ENCODE peak calls at places on chromosomes 2 and 18, in six cellular contexts. M, R, H, T, G and B are unnamed samples.

GRCh38 chr2:241223211-241224067 is 35.0 kb downstream of the ANO7 start:
- DNase-seq in H (no peak), T (no peak), R (no peak), M (peak; percentile 15), G (no peak), B (no peak)

GRCh38 chr2:132617989-132618388 is 52.0 kb downstream of the LYPD1 start:
- DNase-seq in H (no peak), G (no peak), R (no peak), M (no peak), T (no peak), B (no peak)

GRCh38 chr2:209307161-209308001 is 116.5 kb upstream of the MAP2 start:
- DNase-seq in G (no peak), M (no peak), R (no peak), T (no peak), H (no peak), B (no peak)

GRCh38 chr18:70907673-70908072 is 618.8 kb downstream of the SOCS6 start:
- DNase-seq in R (no peak), G (no peak), H (no peak), T (no peak), M (no peak), B (no peak)

GRCh38 chr2:239259173-239259572 is 141.6 kb downstream of the HDAC4 start:
- DNase-seq in G (no peak), T (no peak), H (no peak), R (no peak), M (no peak), B (no peak)

GRCh38 chr18:77127769-77128671 is 4.6 kb downstream of the MBP start:
- DNase-seq in T (peak; percentile 67), G (no peak), H (no peak), M (peak; percentile 89), R (no peak), B (peak; percentile 55)

GRCh38 chr18:9173770-9174233 is 37.2 kb downstream of the ANKRD12 start:
- DNase-seq in R (no peak), T (no peak), G (no peak), H (no peak), M (no peak), B (no peak)

GRCh38 chr2:164323978-164324377 is 297.3 kb downstream of the GRB14 start:
- DNase-seq in R (no peak), H (no peak), T (no peak), G (no peak), M (no peak), B (no peak)

GRCh38 chr18:70468861-70469570 is 180.2 kb downstream of the SOCS6 start:
- DNase-seq in R (no peak), T (no peak), M (no peak), G (no peak), H (no peak), B (no peak)

GRCh38 chr2:36526216-36526615 is 71.8 kb downstream of the FEZ2 start:
- DNase-seq in G (no peak), H (no peak), T (no peak), M (peak; percentile 74), R (no peak), B (no peak)

GRCh38 chr2:119106301-119106897 is 52.2 kb downstream of the C1QL2 start:
- DNase-seq in G (no peak), R (no peak), H (no peak), M (peak; percentile 33), T (no peak), B (no peak)

GRCh38 chr2:212517693-212518092 is 20.9 kb downstream of the ERBB4 start:
- DNase-seq in G (no peak), M (no peak), T (no peak), H (no peak), R (no peak), B (no peak)

GRCh38 chr2:237025090-237025865 is 60.4 kb upstream of the COPS8 start:
- DNase-seq in G (peak; percentile 20), R (peak; percentile 21), M (peak; percentile 90), H (no peak), T (no peak), B (no peak)

GRCh38 chr18:10101293-10101701 is 187.5 kb downstream of the VAPA start:
- DNase-seq in T (no peak), R (no peak), M (no peak), G (no peak), H (no peak), B (no peak)

GRCh38 chr18:499351-500229 is 911 bp downstream of the COLEC12 start:
- DNase-seq in H (no peak), R (no peak), T (no peak), M (peak; percentile 85), G (no peak), B (no peak)

GRCh38 chr2:19022334-19022733 is 336.1 kb downstream of the OSR1 start:
- DNase-seq in H (no peak), M (no peak), G (no peak), T (no peak), R (no peak), B (no peak)

GRCh38 chr2:19027621-19028020 is 330.8 kb downstream of the OSR1 start:
- DNase-seq in T (no peak), M (no peak), R (no peak), H (no peak), G (no peak), B (no peak)

GRCh38 chr2:19029655-19030054 is 328.8 kb downstream of the OSR1 start:
- DNase-seq in R (no peak), M (no peak), G (no peak), T (no peak), H (no peak), B (no peak)

GRCh38 chr2:19028617-19029016 is 329.8 kb downstream of the OSR1 start:
- DNase-seq in H (no peak), M (no peak), T (no peak), R (no peak), G (no peak), B (no peak)

DNA sequence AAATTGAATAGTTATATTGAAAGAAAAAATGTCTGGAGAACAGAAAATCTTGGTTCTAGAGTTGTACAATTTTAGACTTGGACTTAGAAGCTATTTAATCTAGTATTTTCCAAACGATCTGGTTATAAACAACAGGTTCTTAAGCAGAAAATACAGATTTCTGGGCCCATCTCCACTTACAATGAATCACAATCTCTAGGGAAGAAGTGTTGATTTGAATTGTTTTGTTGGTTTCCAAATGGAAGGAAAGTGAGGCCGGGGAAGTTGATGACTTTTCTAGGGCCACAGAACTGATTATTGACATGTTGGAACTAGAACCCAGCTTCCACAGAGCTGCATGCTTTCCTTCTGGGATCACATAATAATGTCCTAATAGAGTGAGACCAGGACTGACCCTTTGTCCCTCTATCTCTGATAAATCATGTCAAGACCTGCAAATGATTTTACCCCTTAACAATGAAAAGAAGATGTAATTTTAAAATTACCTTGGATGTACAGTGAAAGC is 332.2 kb downstream of the OSR1 start:
- DNase-seq in R (no peak), M (no peak), G (no peak), T (no peak), H (no peak), B (no peak)
- TF ChIP-seq CTCF in R (no peak), M (no peak), G (no peak), T (no peak), H (no peak), B (no peak)

GRCh38 chr2:29345236-29345635 is 230.0 kb downstream of the CLIP4 start:
- DNase-seq in M (no peak), T (no peak), G (no peak), R (no peak), H (no peak), B (no peak)

GRCh38 chr2:29349316-29350030 is 234.3 kb downstream of the CLIP4 start:
- DNase-seq in R (no peak), H (no peak), G (no peak), M (no peak), T (no peak), B (no peak)

GRCh38 chr2:29347774-29348465 is 232.7 kb downstream of the CLIP4 start:
- DNase-seq in G (no peak), H (no peak), R (no peak), T (no peak), M (no peak), B (no peak)

GRCh38 chr2:29343830-29344229 is 228.6 kb downstream of the CLIP4 start:
- DNase-seq in R (no peak), G (no peak), M (no peak), H (no peak), T (no peak), B (no peak)
- TF ChIP-seq CTCF in R (no peak), G (no peak), M (no peak), H (no peak), T (no peak), B (no peak)

GRCh38 chr2:182610231-182610630 is 105.8 kb upstream of the DNAJC10 start:
- DNase-seq in R (no peak), M (no peak), G (no peak), H (no peak), T (no peak), B (no peak)

GRCh38 chr2:182615036-182615435 is 101.0 kb upstream of the DNAJC10 start:
- DNase-seq in H (no peak), T (no peak), G (no peak), R (no peak), M (no peak), B (no peak)

GRCh38 chr2:182606728-182607681 is 109.1 kb upstream of the DNAJC10 start:
- DNase-seq in H (no peak), M (no peak), G (no peak), T (no peak), R (no peak), B (no peak)

GRCh38 chr2:182608181-182608845 is 107.7 kb upstream of the DNAJC10 start:
- DNase-seq in M (no peak), T (no peak), R (no peak), G (no peak), H (no peak), B (no peak)

DNA sequence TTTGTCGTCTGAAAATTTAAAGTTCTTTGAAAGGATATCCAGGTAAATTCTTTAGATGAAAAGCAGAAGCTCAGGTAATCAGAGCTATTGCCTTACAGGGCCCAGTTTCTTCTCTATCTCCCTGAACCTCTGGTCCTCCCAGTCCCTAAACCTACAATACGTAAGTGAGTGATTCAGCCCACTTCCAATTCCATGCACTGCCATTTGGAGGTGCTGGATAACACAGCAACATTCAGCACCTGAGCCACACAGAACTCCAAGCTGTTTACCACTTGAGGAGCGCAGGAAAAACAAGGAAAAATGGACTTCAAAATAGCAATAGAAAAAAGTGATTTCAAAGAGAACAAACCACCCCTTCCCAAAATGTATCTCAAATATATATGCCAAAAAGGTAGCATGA is 105.0 kb upstream of the DNAJC10 start:
- DNase-seq in M (no peak), T (no peak), R (no peak), H (no peak), G (no peak), B (no peak)
- TF ChIP-seq CTCF in M (no peak), T (no peak), R (no peak), H (no peak), G (no peak), B (no peak)

GRCh38 chr2:12202702-12203101 is 456.3 kb downstream of the LPIN1 start:
- DNase-seq in T (no peak), R (no peak), H (no peak), G (no peak), M (peak; percentile 42), B (no peak)
- TF ChIP-seq CTCF in T (no peak), R (no peak), H (no peak), G (no peak), M (no peak), B (no peak)